ENCODE peak calls at places on chromosomes 16 and 17, in six cellular contexts. T, I, N, L, F and D are unnamed samples.
A peak's percentile ranks its signal among the peaks of the same experiment; 100 is the strongest.

GRCh38 chr16:19415461-19415860 is 2.2 kb upstream of the TMC5 start:
- DNase-seq in T (no peak), I (no peak), N (no peak), L (no peak), F (no peak), D (no peak)

GRCh38 chr16:78184554-78185183 is 85.2 kb downstream of the WWOX start:
- DNase-seq in T (peak; percentile 88), I (no peak), N (peak; percentile 82), L (peak; percentile 22), F (no peak), D (no peak)

GRCh38 chr16:79150128-79150527 is 450.4 kb downstream of the MAF start:
- DNase-seq in T (no peak), I (no peak), N (no peak), L (no peak), F (no peak), D (no peak)

GRCh38 chr17:1509255-1509943 is 7.0 kb downstream of the INPP5K start:
- DNase-seq in T (no peak), I (no peak), N (no peak), L (no peak), F (no peak), D (no peak)

GRCh38 chr16:88691924-88692560 is 5.7 kb upstream of the SNAI3 start:
- DNase-seq in T (no peak), I (no peak), N (no peak), L (no peak), F (no peak), D (no peak)

GRCh38 chr17:51857052-51857593 is 301.4 kb downstream of the CA10 start:
- DNase-seq in T (no peak), I (peak; percentile 41), N (no peak), L (no peak), F (no peak), D (peak; percentile 63)

GRCh38 chr16:53549970-53550406 is 47.0 kb upstream of the AKTIP start:
- DNase-seq in T (peak; percentile 82), I (peak; percentile 64), N (peak; percentile 82), L (peak; percentile 60), F (peak; percentile 64), D (peak; percentile 82)

GRCh38 chr17:65527857-65528591 is 33.4 kb downstream of the AXIN2 start:
- DNase-seq in T (no peak), I (peak; percentile 25), N (no peak), L (no peak), F (no peak), D (no peak)

GRCh38 chr16:89017543-89017942 is 40.5 kb upstream of the CBFA2T3 start:
- DNase-seq in T (no peak), I (no peak), N (no peak), L (no peak), F (no peak), D (no peak)

GRCh38 chr16:9798474-9798873 is 383.8 kb downstream of the GRIN2A start:
- DNase-seq in T (no peak), I (no peak), N (no peak), L (no peak), F (no peak), D (no peak)

GRCh38 chr16:75579435-75579834 is 13.3 kb downstream of the GABARAPL2 start:
- DNase-seq in T (no peak), I (no peak), N (no peak), L (no peak), F (no peak), D (no peak)

GRCh38 chr17:83199500-83200201 is 120.2 kb downstream of the METRNL start:
- DNase-seq in T (no peak), I (no peak), N (peak; percentile 49), L (no peak), F (no peak), D (no peak)

GRCh38 chr17:41663451-41664171 is 25.1 kb upstream of the EIF1 start:
- DNase-seq in T (no peak), I (no peak), N (no peak), L (no peak), F (no peak), D (no peak)

GRCh38 chr17:75823257-75824041 is 20.8 kb downstream of the UNC13D start:
- DNase-seq in T (no peak), I (no peak), N (no peak), L (no peak), F (no peak), D (no peak)

GRCh38 chr17:39928868-39929651 is 1.5 kb downstream of the LRRC3C start:
- DNase-seq in T (peak; percentile 98), I (no peak), N (peak; percentile 96), L (no peak), F (no peak), D (no peak)

GRCh38 chr17:499836-500543 is 147.4 kb upstream of the RPH3AL start:
- DNase-seq in T (no peak), I (no peak), N (no peak), L (no peak), F (no peak), D (no peak)

GRCh38 chr17:17837966-17838962 is 1.5 kb upstream of the SREBF1 start:
- DNase-seq in T (peak; percentile 81), I (peak; percentile 93), N (peak; percentile 24), L (peak; percentile 72), F (no peak), D (peak; percentile 96)

GRCh38 chr16:78094166-78094565 is 5.3 kb upstream of the WWOX start:
- DNase-seq in T (no peak), I (no peak), N (no peak), L (no peak), F (no peak), D (no peak)

GRCh38 chr17:14116263-14117024 is 47.1 kb downstream of the COX10 start:
- DNase-seq in T (no peak), I (no peak), N (no peak), L (no peak), F (no peak), D (no peak)

GRCh38 chr17:18226284-18226945 is 980 bp downstream of the LLGL1 start:
- DNase-seq in T (no peak), I (no peak), N (peak; percentile 11), L (no peak), F (no peak), D (no peak)

GRCh38 chr16:85829751-85830445 is 30.4 kb downstream of the COX4I1 start:
- DNase-seq in T (no peak), I (peak; percentile 19), N (no peak), L (no peak), F (no peak), D (no peak)

GRCh38 chr17:5943991-5944390 is 126.2 kb upstream of the WSCD1 start:
- DNase-seq in T (no peak), I (no peak), N (no peak), L (no peak), F (no peak), D (peak; percentile 50)

GRCh38 chr16:66026211-66026610 is 340.3 kb upstream of the CDH5 start:
- DNase-seq in T (no peak), I (peak; percentile 70), N (no peak), L (peak; percentile 49), F (no peak), D (peak; percentile 74)

GRCh38 chr16:69040144-69040909 is 65.1 kb upstream of the HAS3 start:
- DNase-seq in T (peak; percentile 36), I (no peak), N (peak; percentile 58), L (no peak), F (no peak), D (no peak)

GRCh38 chr17:48620497-48621139 is 5.5 kb upstream of the HOXB8 start:
- DNase-seq in T (peak; percentile 69), I (no peak), N (no peak), L (no peak), F (no peak), D (no peak)

GRCh38 chr16:1527836-1528811 is 5.3 kb upstream of the TMEM204 start:
- DNase-seq in T (no peak), I (no peak), N (no peak), L (no peak), F (no peak), D (no peak)

DNA sequence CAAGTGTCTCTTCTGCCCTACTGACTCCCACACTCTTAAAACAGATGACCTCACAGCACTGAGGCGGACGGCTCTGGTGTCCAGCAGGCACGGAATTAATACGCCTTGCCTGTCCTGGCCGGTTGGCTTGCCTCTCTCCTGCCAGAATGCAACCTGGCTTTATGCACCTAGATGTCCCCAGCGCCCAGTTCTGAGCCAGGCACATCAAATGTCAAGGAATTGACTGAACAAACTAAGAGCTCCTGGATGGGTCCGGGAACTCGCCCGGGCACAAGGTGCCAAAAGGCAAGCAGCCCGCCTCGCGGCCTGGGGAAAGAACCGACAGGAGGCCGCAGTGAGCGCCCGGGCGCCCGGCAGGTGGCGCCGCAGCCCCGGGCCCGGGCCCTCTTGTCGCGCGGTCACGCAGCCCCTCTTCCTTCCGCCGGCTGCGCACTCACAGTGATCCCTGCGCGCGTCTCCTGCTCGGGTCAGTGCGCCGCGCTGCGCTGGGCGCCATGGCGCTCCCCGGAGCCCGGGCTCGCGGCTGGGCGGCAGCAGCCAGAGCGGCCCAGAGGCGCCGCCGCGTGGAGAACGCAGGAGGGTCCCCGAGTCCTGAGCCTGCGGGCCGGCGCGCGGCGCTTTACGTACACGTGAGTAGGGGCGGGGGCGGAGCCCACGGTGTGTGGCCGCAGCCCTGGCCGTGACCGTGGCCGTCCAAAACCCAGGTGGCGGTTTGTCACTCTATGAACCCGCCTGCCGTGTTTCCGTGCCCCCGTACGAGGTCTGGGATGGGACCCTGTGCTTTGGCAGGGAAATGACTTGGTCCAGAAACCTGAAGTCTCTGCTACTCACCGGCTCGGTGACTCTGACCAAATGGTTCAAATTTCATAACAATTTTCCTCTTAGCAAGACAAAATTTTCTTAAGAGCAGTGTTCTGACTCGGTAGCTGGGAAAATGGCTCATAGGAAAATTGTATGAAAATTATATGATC is at the start of gene RSAD1:
- DNase-seq in T (peak; percentile 89), I (peak; percentile 93), N (peak; percentile 88), L (peak; percentile 84), F (peak; percentile 83), D (peak; percentile 96)
- H4K8ac ChIP-seq in T (peak within 1 kb of the TSS; percentile 69), I (no peak within 1 kb of the TSS), N (peak within 1 kb of the TSS; percentile 95), L (peak within 1 kb of the TSS; percentile 93), F (no peak within 1 kb of the TSS), D (no peak within 1 kb of the TSS)

DNA sequence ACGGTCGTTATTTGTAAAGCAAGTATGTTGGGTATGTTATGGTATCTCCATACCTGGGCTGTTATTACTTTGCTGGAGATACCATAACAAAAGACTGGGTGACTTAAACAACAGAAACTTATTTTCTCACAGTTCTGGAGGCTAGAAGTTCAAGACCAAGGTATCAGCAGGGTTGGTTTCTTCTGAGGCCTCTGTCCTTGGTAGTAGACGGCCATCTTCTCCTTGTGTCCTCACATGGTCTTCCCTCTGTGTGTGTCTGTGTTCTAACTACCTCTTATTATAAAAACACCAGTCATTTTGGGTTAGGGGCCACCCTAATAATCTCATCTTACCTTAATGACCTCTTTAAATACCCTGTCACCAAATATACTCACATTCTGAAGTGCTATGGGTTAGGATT is 33.2 kb upstream of the MRTFB start:
- DNase-seq in T (no peak), I (no peak), N (no peak), L (no peak), F (no peak), D (no peak)
- H2BK15ac ChIP-seq in T (no peak overlapping the region), I (no peak overlapping the region), N (no peak overlapping the region), L (no peak overlapping the region), F (no peak overlapping the region), D (no peak overlapping the region)

DNA sequence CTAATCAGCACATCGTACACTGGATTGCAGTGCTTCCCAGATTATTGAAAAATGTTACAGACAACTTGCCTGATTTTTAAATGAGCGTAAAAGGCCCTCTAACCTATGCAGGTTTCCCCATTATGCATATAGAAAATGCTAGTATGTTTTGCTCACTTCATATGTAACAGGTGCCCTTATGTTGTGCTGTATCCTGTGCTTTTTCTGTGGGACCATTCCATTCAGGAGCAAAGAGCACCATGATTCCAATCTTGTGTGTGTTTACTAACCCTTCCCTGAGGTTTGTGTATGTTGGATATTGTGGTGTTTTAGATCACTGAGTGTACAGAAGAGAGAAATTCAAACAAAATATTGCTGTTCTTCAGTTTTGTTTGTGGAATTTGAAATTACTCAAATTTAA is 12.9 kb downstream of the PTRH2 start:
- DNase-seq in T (no peak), I (no peak), N (no peak), L (no peak), F (no peak), D (no peak)
- H4K8ac ChIP-seq in T (no peak overlapping the region), I (no peak overlapping the region), N (no peak overlapping the region), L (no peak overlapping the region), F (no peak overlapping the region), D (no peak overlapping the region)

GRCh38 chr16:55647798-55648197 is 8.0 kb upstream of the SLC6A2 start:
- DNase-seq in T (no peak), I (no peak), N (no peak), L (no peak), F (no peak), D (no peak)
- H2BK15ac ChIP-seq in T (no peak overlapping the region), I (no peak overlapping the region), N (no peak overlapping the region), L (no peak overlapping the region), F (no peak overlapping the region), D (no peak overlapping the region)